ENCODE peak calls at places on chromosomes 4 and X, in five cellular contexts. One of them, this sample, is unnamed.

GRCh38 chrX:132412208-132412607 is 76.6 kb downstream of the MBNL3 start:
- DNase-seq in choroid plexus epithelial cell: peak
- DNase-seq in NCI-H2029 treated with DMSO at 0.1 percent for 48 hours: no peak
- DNase-seq in sigmoid colon: no peak
- DNase-seq in NCI-H82: no peak
- DNase-seq in this sample: no peak

GRCh38 chrX:19760345-19760744 is 127.1 kb downstream of the SH3KBP1 start:
- DNase-seq in NCI-H2029 treated with DMSO at 0.1 percent for 48 hours: no peak
- DNase-seq in NCI-H82: peak
- DNase-seq in sigmoid colon: no peak
- DNase-seq in choroid plexus epithelial cell: no peak
- DNase-seq in this sample: no peak

GRCh38 chrX:155027509-155028066 is 944 bp downstream of the FUNDC2 start:
- DNase-seq in NCI-H2029 treated with DMSO at 0.1 percent for 48 hours: no peak
- DNase-seq in choroid plexus epithelial cell: peak
- DNase-seq in sigmoid colon: peak
- DNase-seq in NCI-H82: peak
- DNase-seq in this sample: no peak

GRCh38 chr4:680931-681645 is 6.7 kb downstream of the MYL5 start:
- DNase-seq in sigmoid colon: peak
- DNase-seq in NCI-H82: peak
- DNase-seq in NCI-H2029 treated with DMSO at 0.1 percent for 48 hours: no peak
- DNase-seq in choroid plexus epithelial cell: peak
- DNase-seq in this sample: no peak

GRCh38 chrX:130419263-130419662 is 17.5 kb downstream of the RBMX2 start:
- DNase-seq in choroid plexus epithelial cell: no peak
- DNase-seq in sigmoid colon: no peak
- DNase-seq in NCI-H82: no peak
- DNase-seq in NCI-H2029 treated with DMSO at 0.1 percent for 48 hours: no peak
- DNase-seq in this sample: no peak

GRCh38 chr4:41506071-41506470 is 31.9 kb upstream of the LIMCH1 start:
- DNase-seq in NCI-H2029 treated with DMSO at 0.1 percent for 48 hours: no peak
- DNase-seq in NCI-H82: no peak
- DNase-seq in choroid plexus epithelial cell: no peak
- DNase-seq in sigmoid colon: no peak
- DNase-seq in this sample: no peak

GRCh38 chrX:103688949-103689348 is 2.5 kb upstream of the MORF4L2 start:
- DNase-seq in NCI-H2029 treated with DMSO at 0.1 percent for 48 hours: peak
- DNase-seq in sigmoid colon: no peak
- DNase-seq in choroid plexus epithelial cell: peak
- DNase-seq in NCI-H82: peak
- DNase-seq in this sample: no peak

GRCh38 chr4:121150486-121150885 is 13.6 kb downstream of the TNIP3 start:
- DNase-seq in choroid plexus epithelial cell: no peak
- DNase-seq in NCI-H82: no peak
- DNase-seq in NCI-H2029 treated with DMSO at 0.1 percent for 48 hours: no peak
- DNase-seq in sigmoid colon: no peak
- DNase-seq in this sample: no peak

GRCh38 chr4:78138252-78138651 is 81.1 kb downstream of the FRAS1 start:
- DNase-seq in choroid plexus epithelial cell: no peak
- DNase-seq in NCI-H2029 treated with DMSO at 0.1 percent for 48 hours: no peak
- DNase-seq in NCI-H82: no peak
- DNase-seq in sigmoid colon: no peak
- DNase-seq in this sample: no peak

GRCh38 chrX:19593684-19594083 is 78.4 kb upstream of the MAP3K15 start:
- DNase-seq in sigmoid colon: no peak
- DNase-seq in NCI-H82: peak
- DNase-seq in NCI-H2029 treated with DMSO at 0.1 percent for 48 hours: no peak
- DNase-seq in choroid plexus epithelial cell: peak
- DNase-seq in this sample: no peak

GRCh38 chr4:44447563-44448504 is 775 bp downstream of the KCTD8 start:
- DNase-seq in sigmoid colon: peak
- DNase-seq in choroid plexus epithelial cell: peak
- DNase-seq in NCI-H2029 treated with DMSO at 0.1 percent for 48 hours: no peak
- DNase-seq in NCI-H82: peak
- DNase-seq in this sample: no peak

GRCh38 chrX:123773258-123773978 is 40.6 kb upstream of the THOC2 start:
- DNase-seq in choroid plexus epithelial cell: no peak
- DNase-seq in NCI-H82: no peak
- DNase-seq in sigmoid colon: no peak
- DNase-seq in NCI-H2029 treated with DMSO at 0.1 percent for 48 hours: no peak
- DNase-seq in this sample: no peak

GRCh38 chr4:80268081-80268823 is 1.8 kb downstream of the FGF5 start:
- DNase-seq in NCI-H82: no peak
- DNase-seq in choroid plexus epithelial cell: no peak
- DNase-seq in NCI-H2029 treated with DMSO at 0.1 percent for 48 hours: no peak
- DNase-seq in sigmoid colon: no peak
- DNase-seq in this sample: no peak

GRCh38 chrX:1075156-1075555 is 137.3 kb downstream of the CRLF2 start:
- DNase-seq in choroid plexus epithelial cell: no peak
- DNase-seq in sigmoid colon: peak
- DNase-seq in NCI-H2029 treated with DMSO at 0.1 percent for 48 hours: no peak
- DNase-seq in NCI-H82: no peak
- DNase-seq in this sample: no peak

GRCh38 chrX:133670394-133670793 is 255.1 kb upstream of the GPC4 start:
- DNase-seq in NCI-H2029 treated with DMSO at 0.1 percent for 48 hours: no peak
- DNase-seq in choroid plexus epithelial cell: peak
- DNase-seq in NCI-H82: peak
- DNase-seq in sigmoid colon: no peak
- DNase-seq in this sample: no peak

GRCh38 chr4:86487738-86488137 is 106.4 kb upstream of the PTPN13 start:
- DNase-seq in NCI-H82: peak
- DNase-seq in NCI-H2029 treated with DMSO at 0.1 percent for 48 hours: no peak
- DNase-seq in choroid plexus epithelial cell: no peak
- DNase-seq in sigmoid colon: no peak
- DNase-seq in this sample: no peak

GRCh38 chrX:49192722-49193328 is 6.7 kb upstream of the PRICKLE3 start:
- DNase-seq in sigmoid colon: no peak
- DNase-seq in NCI-H2029 treated with DMSO at 0.1 percent for 48 hours: no peak
- DNase-seq in choroid plexus epithelial cell: peak
- DNase-seq in NCI-H82: peak
- DNase-seq in this sample: no peak

GRCh38 chr4:17273047-17273446 is 238.8 kb downstream of the QDPR start:
- DNase-seq in sigmoid colon: no peak
- DNase-seq in NCI-H82: no peak
- DNase-seq in choroid plexus epithelial cell: no peak
- DNase-seq in NCI-H2029 treated with DMSO at 0.1 percent for 48 hours: no peak
- DNase-seq in this sample: no peak

GRCh38 chr4:104420766-104421165 is 73.9 kb downstream of the CXXC4 start:
- DNase-seq in NCI-H82: no peak
- DNase-seq in NCI-H2029 treated with DMSO at 0.1 percent for 48 hours: no peak
- DNase-seq in choroid plexus epithelial cell: no peak
- DNase-seq in sigmoid colon: no peak
- DNase-seq in this sample: no peak

GRCh38 chr4:175622887-175623286 is 189.2 kb downstream of the GPM6A start:
- DNase-seq in NCI-H2029 treated with DMSO at 0.1 percent for 48 hours: no peak
- DNase-seq in sigmoid colon: no peak
- DNase-seq in choroid plexus epithelial cell: no peak
- DNase-seq in NCI-H82: no peak
- DNase-seq in this sample: no peak

This sample was measured in NCI-H187 treated with DMSO at 0.1 percent for 48 hours.